ENCODE peak calls at places on chromosomes 3 and 15, in ten cellular contexts. A is spleen, Y is MCF 10A, X is mammary epithelial cell, E is nephron progenitor cell, H is foreskin fibroblast, N is choroid plexus epithelial cell, G is HL-60, L is kidney, J is mucosa of descending colon. W is an unnamed sample.

GRCh38 chr3:14141144-14141543 is 16.3 kb downstream of the TMEM43 start:
- DNase-seq in A (no peak), Y (no peak), X (no peak), E (no peak), H (no peak), N (no peak), G (no peak), L (no peak), J (no peak), W (no peak)

GRCh38 chr3:185532881-185533280 is 19.5 kb downstream of the LIPH start:
- DNase-seq in A (no peak), Y (no peak), X (no peak), E (no peak), H (no peak), N (no peak), G (no peak), L (no peak), J (no peak), W (no peak)

GRCh38 chr3:77142636-77143035 is 102.7 kb downstream of the ROBO2 start:
- DNase-seq in A (no peak), Y (no peak), X (no peak), E (no peak), H (no peak), N (no peak), G (no peak), L (no peak), J (no peak), W (no peak)

GRCh38 chr3:161863775-161864174 is 367.2 kb downstream of the OTOL1 start:
- DNase-seq in A (no peak), Y (no peak), X (no peak), E (no peak), H (no peak), N (no peak), G (no peak), L (no peak), J (no peak), W (no peak)

GRCh38 chr3:194174407-194174806 is 38.5 kb downstream of the HES1 start:
- DNase-seq in A (no peak), Y (no peak), X (no peak), E (no peak), H (no peak), N (no peak), G (no peak), L (no peak), J (no peak), W (no peak)

GRCh38 chr15:89472785-89473256 is 23.6 kb downstream of the RHCG start:
- DNase-seq in A (peak), Y (peak), X (peak), E (peak), H (peak), N (peak), G (peak), L (peak), J (no peak), W (no peak)

GRCh38 chr3:10594915-10595314 is 89.5 kb upstream of the ATP2B2 start:
- DNase-seq in A (no peak), Y (peak), X (peak), E (peak), H (peak), N (peak), G (peak), L (no peak), J (no peak), W (no peak)

GRCh38 chr3:58333206-58334012 is 717 bp downstream of the PXK start:
- DNase-seq in A (peak), Y (peak), X (no peak), E (peak), H (no peak), N (peak), G (no peak), L (peak), J (peak), W (no peak)

GRCh38 chr3:146124141-146124801 is 36.7 kb downstream of the PLOD2 start:
- DNase-seq in A (no peak), Y (peak), X (no peak), E (no peak), H (no peak), N (peak), G (no peak), L (no peak), J (no peak), W (no peak)

GRCh38 chr15:68500363-68501317 is 68.7 kb upstream of the ITGA11 start:
- DNase-seq in A (no peak), Y (no peak), X (no peak), E (no peak), H (no peak), N (no peak), G (no peak), L (no peak), J (no peak), W (no peak)

GRCh38 chr3:46981932-46982471 is 2.5 kb downstream of the NBEAL2 start:
- DNase-seq in A (peak), Y (no peak), X (no peak), E (no peak), H (no peak), N (no peak), G (no peak), L (peak), J (peak), W (no peak)

GRCh38 chr15:69394556-69395282 is 19.4 kb upstream of the KIF23 start:
- DNase-seq in A (peak), Y (peak), X (peak), E (peak), H (peak), N (peak), G (peak), L (peak), J (peak), W (peak)

GRCh38 chr3:33373082-33373437 is 67.1 kb downstream of the UBP1 start:
- DNase-seq in A (no peak), Y (no peak), X (no peak), E (no peak), H (no peak), N (no peak), G (no peak), L (no peak), J (no peak), W (no peak)
- TF ChIP-seq CTCF in A (no peak), Y (no peak), X (no peak), E (no peak), H (no peak), N (no peak), G (no peak), L (no peak), J (no peak), W (peak)

GRCh38 chr3:103440539-103441113 is 1005.8 kb downstream of the ZPLD1 start:
- DNase-seq in A (no peak), Y (peak), X (no peak), E (no peak), H (no peak), N (peak), G (no peak), L (no peak), J (no peak), W (no peak)
- TF ChIP-seq CTCF in A (no peak), Y (peak), X (peak), E (peak), H (no peak), N (no peak), G (no peak), L (no peak), J (no peak), W (peak)

GRCh38 chr15:65862682-65863081 is 6.6 kb upstream of the RAB11A start:
- DNase-seq in A (no peak), Y (peak), X (peak), E (peak), H (peak), N (peak), G (no peak), L (no peak), J (no peak), W (no peak)
- TF ChIP-seq CTCF in A (no peak), Y (no peak), X (peak), E (no peak), H (peak), N (peak), G (peak), L (peak), J (peak), W (peak)

GRCh38 chr3:7630925-7631324 is 770.0 kb downstream of the GRM7 start:
- DNase-seq in A (no peak), Y (peak), X (no peak), E (no peak), H (no peak), N (peak), G (no peak), L (peak), J (no peak), W (no peak)
- TF ChIP-seq CTCF in A (no peak), Y (no peak), X (no peak), E (no peak), H (no peak), N (peak), G (no peak), L (no peak), J (no peak), W (no peak)

GRCh38 chr3:55405436-55405835 is 81.7 kb downstream of the WNT5A start:
- DNase-seq in A (no peak), Y (peak), X (peak), E (peak), H (no peak), N (peak), G (no peak), L (no peak), J (no peak), W (no peak)
- TF ChIP-seq CTCF in A (no peak), Y (no peak), X (peak), E (peak), H (no peak), N (peak), G (no peak), L (no peak), J (no peak), W (peak)

GRCh38 chr3:37257581-37257980 is 83.2 kb upstream of the LRRFIP2 start:
- DNase-seq in A (no peak), Y (no peak), X (no peak), E (no peak), H (no peak), N (no peak), G (no peak), L (no peak), J (no peak), W (no peak)

GRCh38 chr3:37266809-37267208 is 92.4 kb upstream of the LRRFIP2 start:
- DNase-seq in A (no peak), Y (no peak), X (no peak), E (no peak), H (no peak), N (no peak), G (no peak), L (no peak), J (no peak), W (no peak)

GRCh38 chr3:37259291-37259690 is 84.9 kb upstream of the LRRFIP2 start:
- DNase-seq in A (no peak), Y (no peak), X (no peak), E (no peak), H (no peak), N (no peak), G (no peak), L (no peak), J (no peak), W (no peak)

DNA sequence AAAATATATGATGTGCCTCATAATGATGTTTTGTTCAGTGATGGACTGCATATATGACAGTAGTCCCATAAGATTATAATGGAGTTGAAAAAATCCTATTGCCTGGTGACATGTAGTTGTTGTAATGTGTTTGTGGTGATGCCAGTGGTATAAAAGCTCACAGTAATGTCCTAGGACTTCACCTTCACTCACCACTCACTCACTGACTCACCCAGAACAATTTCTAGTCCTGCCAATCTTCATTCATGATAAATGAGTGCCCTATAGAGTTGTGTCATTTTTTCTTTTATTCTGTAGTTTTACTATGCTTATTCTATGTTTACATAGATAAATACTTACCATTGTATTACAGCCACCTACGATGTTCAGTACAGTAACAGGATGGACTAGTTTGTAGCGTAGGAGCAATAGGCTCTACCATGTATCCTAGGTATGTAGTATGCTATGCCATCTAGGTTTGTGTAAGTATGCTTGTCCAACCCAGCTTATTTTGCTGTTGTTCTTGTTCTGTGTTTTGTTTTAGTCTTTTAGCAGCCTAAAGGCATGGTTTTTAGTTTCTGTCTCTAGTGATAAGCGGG is 88.5 kb upstream of the LRRFIP2 start:
- DNase-seq in A (no peak), Y (no peak), X (peak), E (no peak), H (no peak), N (peak), G (no peak), L (no peak), J (no peak), W (no peak)
- TF ChIP-seq CTCF in A (no peak), Y (no peak), X (no peak), E (no peak), H (no peak), N (no peak), G (no peak), L (no peak), J (no peak), W (no peak)

DNA sequence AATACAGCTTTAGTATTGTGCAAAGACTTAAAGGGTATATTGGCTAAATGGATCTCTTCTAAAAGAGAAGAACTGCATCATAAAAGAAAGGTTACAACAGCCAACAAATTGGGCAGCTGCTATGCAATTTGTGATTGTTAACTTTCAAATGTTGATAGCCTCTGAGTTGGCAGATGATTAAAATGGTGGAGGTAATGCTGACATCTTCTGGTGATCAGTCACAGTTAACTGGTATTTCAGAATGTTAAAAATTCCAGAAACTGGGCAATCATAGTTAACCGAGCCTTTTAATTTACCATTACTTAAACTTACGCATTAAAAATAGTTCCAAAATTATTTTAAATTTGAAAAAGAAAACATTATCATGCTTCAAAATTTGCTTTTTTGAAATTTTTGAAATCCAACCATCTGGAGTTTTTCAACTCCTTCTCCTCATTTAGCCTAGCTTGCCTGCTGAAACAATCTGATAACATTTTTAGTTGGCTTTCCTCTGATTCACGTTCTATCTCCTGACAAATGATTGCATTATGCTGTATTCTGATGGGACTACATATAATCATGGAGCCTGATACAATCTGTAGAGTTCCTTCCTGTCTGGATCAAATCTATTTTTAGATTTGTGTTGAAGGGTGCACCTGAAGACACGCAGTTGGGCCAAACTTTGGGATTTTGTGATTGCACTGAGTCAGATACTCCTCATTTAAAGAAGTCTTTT is 144.0 kb upstream of the PDZRN3 start:
- DNase-seq in A (no peak), Y (no peak), X (no peak), E (no peak), H (no peak), N (peak), G (no peak), L (no peak), J (no peak), W (no peak)
- TF ChIP-seq CTCF in A (no peak), Y (no peak), X (peak), E (no peak), H (no peak), N (peak), G (no peak), L (peak), J (no peak), W (no peak)

GRCh38 chr3:175127075-175127662 is 268.0 kb downstream of the NAALADL2 start:
- DNase-seq in A (no peak), Y (no peak), X (no peak), E (no peak), H (no peak), N (no peak), G (no peak), L (no peak), J (no peak), W (no peak)

GRCh38 chr3:175121225-175121624 is 262.1 kb downstream of the NAALADL2 start:
- DNase-seq in A (no peak), Y (peak), X (peak), E (no peak), H (no peak), N (no peak), G (no peak), L (no peak), J (no peak), W (no peak)
- TF ChIP-seq CTCF in A (no peak), Y (peak), X (peak), E (no peak), H (peak), N (peak), G (no peak), L (no peak), J (no peak), W (peak)

GRCh38 chr3:126510323-126510910 is 7.2 kb downstream of the UROC1 start:
- DNase-seq in A (peak), Y (no peak), X (no peak), E (no peak), H (no peak), N (no peak), G (no peak), L (peak), J (peak), W (peak)

GRCh38 chr3:126507886-126508285 is 9.7 kb downstream of the UROC1 start:
- DNase-seq in A (peak), Y (no peak), X (no peak), E (no peak), H (no peak), N (no peak), G (no peak), L (peak), J (no peak), W (no peak)

GRCh38 chr3:126508539-126508938 is 9.0 kb downstream of the UROC1 start:
- DNase-seq in A (peak), Y (no peak), X (no peak), E (no peak), H (no peak), N (no peak), G (no peak), L (peak), J (no peak), W (no peak)

GRCh38 chr3:126511291-126511690 is 6.3 kb downstream of the UROC1 start:
- DNase-seq in A (peak), Y (no peak), X (no peak), E (no peak), H (no peak), N (no peak), G (no peak), L (peak), J (no peak), W (peak)

DNA sequence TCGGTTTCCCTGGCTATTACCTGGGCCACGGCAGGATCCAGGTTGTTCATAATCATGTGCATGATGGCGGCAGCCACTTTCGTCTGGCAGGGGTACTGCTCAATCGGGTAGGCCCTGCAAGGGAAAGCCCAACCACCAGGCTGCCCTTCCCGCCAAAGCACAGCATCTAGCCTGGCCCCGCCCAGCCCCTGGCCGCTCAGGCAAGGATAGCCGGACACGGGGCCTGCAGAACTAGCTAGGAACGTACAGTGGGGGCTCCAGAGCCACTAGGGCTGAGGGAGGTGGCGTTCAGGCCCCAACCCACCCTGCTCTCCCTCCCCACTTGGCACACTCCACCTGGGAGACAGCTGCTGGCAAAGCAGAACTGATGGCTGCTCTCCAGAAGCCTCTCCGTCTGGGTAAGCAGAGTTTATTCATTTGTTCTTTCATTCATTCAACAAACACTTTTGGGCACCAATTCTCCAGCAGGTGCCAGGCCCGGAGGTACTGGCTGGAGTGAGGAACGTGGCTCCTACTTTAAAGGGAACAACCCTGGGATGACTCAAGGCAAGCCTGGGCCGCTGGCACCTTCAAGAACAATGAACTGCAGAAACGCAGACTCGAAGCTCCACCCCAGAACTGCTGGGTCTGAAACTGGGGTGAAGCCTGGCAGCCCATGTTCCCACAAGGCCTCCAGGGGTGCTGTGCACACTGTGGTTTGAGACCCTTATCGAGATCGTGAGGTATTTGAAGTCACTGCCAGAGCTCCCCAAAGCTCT is 7.8 kb downstream of the UROC1 start:
- DNase-seq in A (peak), Y (no peak), X (peak), E (no peak), H (no peak), N (no peak), G (no peak), L (peak), J (no peak), W (peak)
- TF ChIP-seq CTCF in A (no peak), Y (no peak), X (no peak), E (no peak), H (no peak), N (no peak), G (no peak), L (no peak), J (no peak), W (no peak)

W was measured in RWPE2.